ENCODE peak calls at places on chromosome 2, in ten cellular contexts. C is Peyer's patch, T is heart left ventricle, D is fibroblast of lung, U is cardiac muscle cell, A is substantia nigra, E is left ventricle myocardium inferior, R is caudate nucleus, J is left lung, W is body of pancreas. H is an unnamed sample.

GRCh38 chr2:56224316-56224715 is 40.5 kb downstream of the CCDC85A start:
- DNase-seq in C (no peak), T (no peak), D (no peak), U (no peak), A (no peak), E (no peak), R (no peak), J (no peak), W (no peak), H (no peak)

GRCh38 chr2:26772064-26773001 is 8.2 kb downstream of the SLC35F6 start:
- DNase-seq in C (peak), T (peak), D (peak), U (no peak), A (peak), E (peak), R (peak), J (peak), W (peak), H (peak)

GRCh38 chr2:30208453-30208852 is 22.9 kb upstream of the LBH start:
- DNase-seq in C (no peak), T (no peak), D (peak), U (peak), A (peak), E (peak), R (no peak), J (no peak), W (peak), H (peak)

GRCh38 chr2:200127852-200128251 is 172.5 kb downstream of the MAIP1 start:
- DNase-seq in C (no peak), T (no peak), D (peak), U (no peak), A (no peak), E (no peak), R (no peak), J (no peak), W (no peak), H (no peak)

GRCh38 chr2:202114798-202115197 is 41.7 kb downstream of the KIAA2012 start:
- DNase-seq in C (no peak), T (no peak), D (peak), U (no peak), A (no peak), E (no peak), R (no peak), J (no peak), W (no peak), H (no peak)

GRCh38 chr2:191566347-191566746 is 111.6 kb upstream of the NABP1 start:
- DNase-seq in C (peak), T (no peak), D (peak), U (peak), A (no peak), E (peak), R (no peak), J (no peak), W (peak), H (peak)

GRCh38 chr2:190574169-190574568 is 39.6 kb upstream of the NEMP2 start:
- DNase-seq in C (no peak), T (no peak), D (peak), U (no peak), A (no peak), E (no peak), R (no peak), J (no peak), W (no peak), H (no peak)

GRCh38 chr2:224937887-224938286 is 104.4 kb downstream of the DOCK10 start:
- DNase-seq in C (peak), T (no peak), D (no peak), U (no peak), A (no peak), E (no peak), R (no peak), J (no peak), W (no peak), H (no peak)

GRCh38 chr2:136248242-136248641 is 130.3 kb upstream of the CXCR4 start:
- DNase-seq in C (no peak), T (no peak), D (peak), U (no peak), A (no peak), E (no peak), R (no peak), J (no peak), W (no peak), H (no peak)

GRCh38 chr2:143802871-143803650 is 673.8 kb downstream of the ARHGAP15 start:
- DNase-seq in C (no peak), T (no peak), D (peak), U (no peak), A (no peak), E (no peak), R (no peak), J (no peak), W (no peak), H (no peak)

GRCh38 chr2:73020306-73020656 is 51.2 kb downstream of the SFXN5 start:
- DNase-seq in C (no peak), T (no peak), D (no peak), U (no peak), A (no peak), E (no peak), R (no peak), J (no peak), W (no peak), H (no peak)

GRCh38 chr2:174342600-174343342 is 8.0 kb downstream of the SP9 start:
- DNase-seq in C (no peak), T (peak), D (no peak), U (no peak), A (no peak), E (no peak), R (no peak), J (no peak), W (no peak), H (no peak)

GRCh38 chr2:236663671-236664101 is 94.1 kb downstream of the ACKR3 start:
- DNase-seq in C (peak), T (no peak), D (peak), U (no peak), A (no peak), E (peak), R (no peak), J (no peak), W (no peak), H (no peak)

GRCh38 chr2:165793779-165794519 is at the start of gene GALNT3:
- DNase-seq in C (peak), T (peak), D (no peak), U (peak), A (no peak), E (no peak), R (peak), J (peak), W (peak), H (no peak)

GRCh38 chr2:141393214-141393545 is 737.6 kb downstream of the LRP1B start:
- DNase-seq in C (no peak), T (no peak), D (no peak), U (no peak), A (no peak), E (no peak), R (no peak), J (no peak), W (no peak), H (no peak)

GRCh38 chr2:21607568-21607967 is 483.8 kb downstream of the TDRD15 start:
- DNase-seq in C (no peak), T (no peak), D (no peak), U (no peak), A (no peak), E (no peak), R (no peak), J (no peak), W (no peak), H (no peak)

GRCh38 chr2:219314804-219315468 is 5.7 kb upstream of the PTPRN start:
- DNase-seq in C (no peak), T (no peak), D (peak), U (no peak), A (no peak), E (no peak), R (no peak), J (no peak), W (no peak), H (no peak)

GRCh38 chr2:127985735-127986134 is 42.1 kb downstream of the SAP130 start:
- DNase-seq in C (no peak), T (no peak), D (no peak), U (no peak), A (peak), E (peak), R (peak), J (no peak), W (no peak), H (no peak)

GRCh38 chr2:239274391-239275001 is 126.3 kb downstream of the HDAC4 start:
- DNase-seq in C (no peak), T (no peak), D (peak), U (no peak), A (no peak), E (no peak), R (no peak), J (no peak), W (no peak), H (peak)

GRCh38 chr2:190959911-190960788 is 53.8 kb downstream of the STAT1 start:
- DNase-seq in C (no peak), T (no peak), D (peak), U (no peak), A (no peak), E (no peak), R (no peak), J (no peak), W (no peak), H (no peak)

GRCh38 chr2:11856095-11856494 is 109.7 kb downstream of the LPIN1 start:
- DNase-seq in C (no peak), T (no peak), D (no peak), U (no peak), A (no peak), E (no peak), R (no peak), J (no peak), W (no peak), H (no peak)

GRCh38 chr2:216126943-216127342 is 17.8 kb downstream of the XRCC5 start:
- DNase-seq in C (no peak), T (no peak), D (no peak), U (no peak), A (no peak), E (no peak), R (no peak), J (no peak), W (no peak), H (no peak)

GRCh38 chr2:165776013-165776412 is 18.0 kb downstream of the GALNT3 start:
- DNase-seq in C (no peak), T (no peak), D (no peak), U (no peak), A (no peak), E (no peak), R (no peak), J (no peak), W (no peak), H (no peak)

GRCh38 chr2:148814143-148814852 is 60.7 kb upstream of the KIF5C start:
- DNase-seq in C (no peak), T (no peak), D (peak), U (no peak), A (no peak), E (no peak), R (no peak), J (no peak), W (peak), H (no peak)

GRCh38 chr2:39228413-39229209 is 15.2 kb downstream of the CDKL4 start:
- DNase-seq in C (no peak), T (peak), D (no peak), U (peak), A (no peak), E (no peak), R (no peak), J (no peak), W (no peak), H (no peak)

GRCh38 chr2:121286506-121286905 is 1.5 kb upstream of the TFCP2L1 start:
- DNase-seq in C (no peak), T (no peak), D (no peak), U (no peak), A (no peak), E (no peak), R (no peak), J (no peak), W (no peak), H (no peak)

GRCh38 chr2:4725618-4726017 is 966.6 kb upstream of the SOX11 start:
- DNase-seq in C (no peak), T (no peak), D (no peak), U (no peak), A (no peak), E (no peak), R (no peak), J (no peak), W (no peak), H (no peak)

DNA sequence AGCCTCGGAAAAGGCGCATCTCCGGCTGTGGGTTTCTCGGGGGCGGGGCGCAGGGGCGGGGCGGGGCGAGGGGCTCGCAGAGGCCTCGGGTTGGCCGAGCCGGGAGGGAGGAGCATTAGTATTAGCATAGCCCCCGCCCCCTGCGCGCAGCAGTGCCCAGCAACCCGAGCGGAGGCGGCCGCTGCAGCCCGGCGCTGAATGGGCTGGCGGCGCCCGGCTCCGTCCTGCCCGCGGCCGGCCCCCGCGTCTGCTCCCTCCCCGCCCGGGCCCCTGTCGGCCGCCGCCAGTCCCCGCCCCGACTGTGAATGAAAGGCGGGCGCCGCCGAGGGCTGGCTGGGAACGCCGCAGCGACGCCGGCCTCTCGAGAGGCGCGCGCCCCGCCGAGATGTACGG is at the start of gene EFR3B:
- DNase-seq in C (peak), T (peak), D (peak), U (peak), A (peak), E (peak), R (peak), J (peak), W (peak), H (peak)
- H3K27ac ChIP-seq in C (peak), T (peak), D (no peak), U (peak), A (peak), E (peak), R (peak), J (peak), W (peak), H (peak)

DNA sequence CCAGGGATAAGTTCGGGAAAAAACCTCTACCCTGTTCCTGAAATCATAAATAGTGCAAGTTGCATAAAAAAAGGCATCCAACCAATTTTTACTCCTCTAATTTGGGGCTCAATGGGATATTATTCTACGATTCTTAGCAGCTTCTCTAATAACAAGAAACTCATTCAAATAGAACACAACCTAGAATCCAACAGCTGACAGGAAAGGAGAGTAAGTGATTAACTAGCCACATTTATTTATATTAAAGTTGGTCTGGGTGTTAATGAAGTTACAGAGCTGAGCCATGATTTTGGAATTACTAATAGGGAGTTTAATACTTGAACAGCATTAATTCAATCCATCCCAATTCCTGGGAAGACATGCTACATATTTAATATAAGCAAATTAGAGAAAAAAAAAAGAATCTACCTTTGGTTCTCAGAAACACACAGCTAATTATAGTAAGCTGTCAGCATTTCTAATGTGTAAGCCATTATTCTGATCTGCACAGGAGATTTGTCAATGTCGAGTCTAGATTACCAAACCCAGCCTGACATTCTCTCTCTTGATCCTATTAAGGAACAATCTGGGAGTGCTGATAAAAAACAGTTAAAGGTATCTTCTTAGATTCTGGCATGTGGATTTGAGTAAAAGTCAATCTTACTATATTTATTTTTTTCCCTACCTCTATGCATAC is 267.7 kb downstream of the NBAS start:
- DNase-seq in C (no peak), T (no peak), D (no peak), U (no peak), A (no peak), E (no peak), R (no peak), J (no peak), W (no peak), H (no peak)
- H3K27ac ChIP-seq in C (no peak), T (no peak), D (no peak), U (no peak), A (no peak), E (no peak), R (no peak), J (no peak), W (no peak), H (no peak)

DNA sequence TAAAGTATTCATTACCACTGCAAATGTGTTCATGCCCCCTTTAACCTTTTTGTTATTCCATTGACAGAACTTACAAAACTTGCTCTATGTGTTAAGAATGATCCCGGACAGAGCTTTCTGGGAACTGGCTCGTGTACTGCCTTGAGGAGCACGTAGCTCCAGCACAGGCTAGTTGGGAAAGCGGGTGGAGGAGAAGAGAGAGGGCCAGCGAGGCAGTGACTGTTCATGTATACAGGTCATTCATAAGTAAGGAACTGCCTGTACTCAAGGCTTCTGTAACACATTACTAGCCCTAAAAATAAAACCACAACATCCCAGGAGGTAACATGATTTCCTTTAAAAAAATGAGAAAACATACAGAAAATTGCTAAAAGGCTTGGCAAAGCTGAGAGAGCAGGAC is 109.0 kb downstream of the STK39 start:
- DNase-seq in C (no peak), T (peak), D (peak), U (no peak), A (no peak), E (peak), R (no peak), J (no peak), W (peak), H (no peak)
- H3K27ac ChIP-seq in C (no peak), T (no peak), D (no peak), U (no peak), A (no peak), E (peak), R (no peak), J (no peak), W (peak), H (no peak)

GRCh38 chr2:24038786-24039499 is 8.2 kb downstream of the WDCP start:
- DNase-seq in C (no peak), T (no peak), D (no peak), U (no peak), A (no peak), E (no peak), R (no peak), J (no peak), W (no peak), H (no peak)
- H3K27ac ChIP-seq in C (no peak), T (no peak), D (no peak), U (no peak), A (no peak), E (no peak), R (no peak), J (no peak), W (no peak), H (no peak)

GRCh38 chr2:63710732-63711131 is 122.0 kb downstream of the MDH1 start:
- DNase-seq in C (no peak), T (no peak), D (no peak), U (no peak), A (no peak), E (no peak), R (no peak), J (no peak), W (no peak), H (no peak)

GRCh38 chr2:63716146-63716545 is 125.5 kb upstream of the UGP2 start:
- DNase-seq in C (no peak), T (no peak), D (no peak), U (no peak), A (no peak), E (no peak), R (no peak), J (no peak), W (no peak), H (no peak)

GRCh38 chr2:63712748-63713147 is 124.0 kb downstream of the MDH1 start:
- DNase-seq in C (no peak), T (no peak), D (peak), U (no peak), A (no peak), E (no peak), R (no peak), J (no peak), W (no peak), H (no peak)
- H3K27ac ChIP-seq in C (no peak), T (no peak), D (no peak), U (no peak), A (no peak), E (no peak), R (no peak), J (no peak), W (no peak), H (no peak)

GRCh38 chr2:23954325-23955014 is 14.2 kb downstream of the UBXN2A start:
- DNase-seq in C (no peak), T (no peak), D (peak), U (no peak), A (no peak), E (no peak), R (no peak), J (no peak), W (no peak), H (no peak)
- H3K27ac ChIP-seq in C (no peak), T (no peak), D (no peak), U (no peak), A (no peak), E (no peak), R (no peak), J (no peak), W (no peak), H (no peak)

GRCh38 chr2:60974652-60975051 is 42.9 kb upstream of the PEX13 start:
- DNase-seq in C (no peak), T (no peak), D (no peak), U (no peak), A (no peak), E (no peak), R (no peak), J (no peak), W (no peak), H (no peak)
- H3K27ac ChIP-seq in C (no peak), T (no peak), D (no peak), U (no peak), A (no peak), E (no peak), R (no peak), J (no peak), W (no peak), H (no peak)

GRCh38 chr2:109365131-109365530 is 236.1 kb downstream of the SH3RF3 start:
- DNase-seq in C (no peak), T (no peak), D (no peak), U (no peak), A (no peak), E (no peak), R (no peak), J (no peak), W (no peak), H (no peak)
- H3K27ac ChIP-seq in C (no peak), T (no peak), D (no peak), U (no peak), A (no peak), E (no peak), R (no peak), J (no peak), W (no peak), H (no peak)